ENCODE peak calls at places on chromosomes 6 and 20, in eight cellular contexts. H is HFFc6; G is GM23338; V is left lung; S is activated naive CD8-positive, alpha-beta T cell treated with anti-CD3 and anti-CD28 coated beads, Interleukin-2, amount 50 U/mL, for 24 hours; N is NCI-H526 treated with DMSO at 0.1 percent for 48 hours; A is T-helper 2 cell; W is psoas muscle. F is an unnamed sample.

GRCh38 chr6:139748353-139749146 is 374.1 kb upstream of the CITED2 start:
- DNase-seq in S (no peak), H (no peak), N (no peak), V (no peak), A (no peak), W (no peak), G (no peak), F (no peak)

GRCh38 chr6:168950500-168951223 is 303.0 kb downstream of the THBS2 start:
- DNase-seq in V (no peak), S (no peak), W (no peak), G (no peak), A (no peak), N (no peak), H (no peak), F (no peak)

GRCh38 chr6:27061235-27061993 is 186.1 kb upstream of the PRSS16 start:
- DNase-seq in N (no peak), A (no peak), S (no peak), W (no peak), G (no peak), H (no peak), V (no peak), F (no peak)

GRCh38 chr20:53594068-53595017 is 704 bp upstream of the ZNF217 start:
- DNase-seq in G (peak), A (peak), V (peak), S (peak), N (peak), H (peak), W (peak), F (peak)

GRCh38 chr20:58640446-58640845 is 10.6 kb upstream of the STX16 start:
- DNase-seq in G (no peak), W (no peak), H (peak), A (no peak), S (no peak), N (no peak), V (no peak), F (no peak)

GRCh38 chr20:38147751-38148150 is 17.3 kb downstream of the TGM2 start:
- DNase-seq in H (no peak), S (no peak), W (peak), A (no peak), N (no peak), G (no peak), V (no peak), F (no peak)

GRCh38 chr6:107435798-107436197 is 23.6 kb downstream of the PDSS2 start:
- DNase-seq in N (no peak), W (no peak), A (no peak), S (no peak), G (no peak), V (no peak), H (no peak), F (no peak)

GRCh38 chr6:37816599-37817375 is 2.7 kb upstream of the ZFAND3 start:
- DNase-seq in S (no peak), V (no peak), A (no peak), W (no peak), H (no peak), G (peak), N (no peak), F (no peak)

GRCh38 chr6:170463101-170463721 is 89.9 kb downstream of the PSMB1 start:
- DNase-seq in N (no peak), G (no peak), V (no peak), S (no peak), W (no peak), H (no peak), A (no peak), F (no peak)

GRCh38 chr20:53608071-53608455 is 14.4 kb upstream of the ZNF217 start:
- DNase-seq in A (no peak), V (no peak), G (no peak), H (no peak), N (no peak), S (no peak), W (no peak), F (no peak)

GRCh38 chr6:156175971-156176421 is 601.2 kb upstream of the ARID1B start:
- DNase-seq in V (peak), S (no peak), N (peak), H (no peak), A (no peak), W (peak), G (peak), F (no peak)

GRCh38 chr6:52550014-52550575 is 26.8 kb downstream of the TRAM2 start:
- DNase-seq in W (no peak), S (no peak), N (no peak), G (no peak), H (no peak), V (no peak), A (no peak), F (no peak)

GRCh38 chr20:14401479-14402138 is 64.2 kb upstream of the FLRT3 start:
- DNase-seq in H (no peak), W (no peak), A (no peak), V (no peak), S (no peak), G (peak), N (no peak), F (no peak)

GRCh38 chr6:160368670-160369069 is 20.5 kb downstream of the SLC22A3 start:
- DNase-seq in A (no peak), G (no peak), N (no peak), H (no peak), W (no peak), V (no peak), S (no peak), F (no peak)

GRCh38 chr20:33477386-33478234 is 12.3 kb upstream of the CBFA2T2 start:
- DNase-seq in S (no peak), H (no peak), A (no peak), N (peak), G (peak), W (no peak), V (no peak), F (no peak)